ENCODE peak calls at places on chromosomes 6 and 20, in five cellular contexts. Q is activated CD4-positive, alpha-beta T cell treated with anti-CD3 and anti-CD28 coated beads for 36 hours; Z is heart right ventricle; R is activated naive CD8-positive, alpha-beta T cell treated with anti-CD3 and anti-CD28 coated beads, Interleukin-2, amount 10 ng/mL, durations not matched to agents 7 days and 5 days; I is IMR-90. N is an unnamed sample.

GRCh38 chr6:18388942-18389341 is 1.8 kb downstream of the RNF144B start:
- ATAC-seq in Q (no peak), Z (no peak), R (no peak), I (peak; percentile 65), N (no peak)

GRCh38 chr6:127391019-127391974 is 47.9 kb upstream of the ECHDC1 start:
- ATAC-seq in Q (no peak), Z (no peak), R (no peak), I (no peak), N (peak; percentile 31)

GRCh38 chr20:33814238-33814712 is 3.1 kb downstream of the CHMP4B start:
- ATAC-seq in Q (peak; percentile 29), Z (no peak), R (no peak), I (no peak), N (no peak)

GRCh38 chr6:143098054-143098673 is 37.5 kb downstream of the AIG1 start:
- ATAC-seq in Q (no peak), Z (no peak), R (peak; percentile 33), I (no peak), N (no peak)

GRCh38 chr20:49846206-49846807 is 33.7 kb downstream of the SLC9A8 start:
- ATAC-seq in Q (peak; percentile 81), Z (peak; percentile 71), R (peak; percentile 76), I (peak; percentile 89), N (no peak)

GRCh38 chr6:41547799-41548097 is 1.6 kb downstream of the FOXP4 start:
- ATAC-seq in Q (no peak), Z (no peak), R (no peak), I (no peak), N (no peak)

GRCh38 chr6:71107935-71108420 is 151.1 kb upstream of the B3GAT2 start:
- ATAC-seq in Q (no peak), Z (peak; percentile 93), R (no peak), I (peak; percentile 87), N (peak; percentile 41)

GRCh38 chr20:49964964-49965780 is 17.6 kb upstream of the SNAI1 start:
- ATAC-seq in Q (peak; percentile 66), Z (no peak), R (no peak), I (peak; percentile 36), N (no peak)

GRCh38 chr6:81822584-81822983 is 70.1 kb upstream of the TENT5A start:
- ATAC-seq in Q (no peak), Z (no peak), R (no peak), I (no peak), N (no peak)

GRCh38 chr6:138424004-138424904 is 20.2 kb downstream of the HEBP2 start:
- ATAC-seq in Q (no peak), Z (no peak), R (no peak), I (no peak), N (no peak)

N was measured in gastroesophageal sphincter.